ENCODE peak calls at places on chromosome 1, in five cellular contexts. V is CD8-positive, alpha-beta memory T cell; Q is Daoy; N is activated CD8-positive, alpha-beta memory T cell treated with anti-CD3 and anti-CD28 coated beads, Interleukin-2, amount 50 U/mL, for 48 hours; Z is iris pigment epithelial cell. H is an unnamed sample.

GRCh38 chr1:114510235-114511047 is 562 bp downstream of the TRIM33 start:
- DNase-seq in V (peak; percentile 31), Q (peak; percentile 68), N (peak; percentile 69), Z (peak; percentile 39), H (peak; percentile 43)

GRCh38 chr1:166910396-166910994 is 34.4 kb upstream of the TADA1 start:
- DNase-seq in V (peak; percentile 63), Q (peak; percentile 94), N (peak; percentile 63), Z (peak; percentile 87), H (peak; percentile 79)

GRCh38 chr1:58908539-58909161 is 124.8 kb upstream of the JUN start:
- DNase-seq in V (no peak), Q (no peak), N (no peak), Z (no peak), H (no peak)

GRCh38 chr1:197320991-197321531 is 53.0 kb downstream of the CRB1 start:
- DNase-seq in V (no peak), Q (peak; percentile 25), N (no peak), Z (no peak), H (no peak)

GRCh38 chr1:87968259-87968955 is 639.7 kb downstream of the LMO4 start:
- DNase-seq in V (no peak), Q (peak; percentile 81), N (no peak), Z (peak; percentile 73), H (no peak)

GRCh38 chr1:231836227-231836893 is 209.8 kb downstream of the DISC1 start:
- DNase-seq in V (no peak), Q (no peak), N (no peak), Z (no peak), H (no peak)

GRCh38 chr1:17755120-17755519 is at the start of gene ACTL8:
- DNase-seq in V (no peak), Q (no peak), N (peak; percentile 54), Z (no peak), H (no peak)

GRCh38 chr1:29855761-29856160 is 619.4 kb downstream of the PTPRU start:
- DNase-seq in V (no peak), Q (peak; percentile 45), N (no peak), Z (no peak), H (no peak)

GRCh38 chr1:61125263-61125662 is 42.9 kb downstream of the NFIA start:
- DNase-seq in V (no peak), Q (no peak), N (no peak), Z (no peak), H (no peak)

GRCh38 chr1:200670215-200671118 is 760 bp upstream of the DDX59 start:
- DNase-seq in V (no peak), Q (peak; percentile 77), N (no peak), Z (peak; percentile 80), H (no peak)

GRCh38 chr1:10730985-10731384 is 65.5 kb downstream of the CASZ1 start:
- DNase-seq in V (no peak), Q (peak; percentile 81), N (no peak), Z (peak; percentile 94), H (no peak)

GRCh38 chr1:14912831-14913230 is 240.7 kb upstream of the TMEM51 start:
- DNase-seq in V (no peak), Q (no peak), N (no peak), Z (no peak), H (no peak)

GRCh38 chr1:77030401-77031100 is 163.3 kb downstream of the ST6GALNAC5 start:
- DNase-seq in V (no peak), Q (no peak), N (no peak), Z (peak; percentile 45), H (no peak)

GRCh38 chr1:41850029-41850428 is 68.7 kb downstream of the HIVEP3 start:
- DNase-seq in V (no peak), Q (peak; percentile 53), N (no peak), Z (no peak), H (no peak)

GRCh38 chr1:115426990-115427389 is 88.9 kb upstream of the NGF start:
- DNase-seq in V (no peak), Q (no peak), N (no peak), Z (no peak), H (no peak)

GRCh38 chr1:77282866-77283539 is 1.2 kb downstream of the AK5 start:
- DNase-seq in V (no peak), Q (peak; percentile 22), N (peak; percentile 58), Z (peak; percentile 4), H (no peak)

GRCh38 chr1:207808322-207808705 is 56.5 kb downstream of the CD46 start:
- DNase-seq in V (no peak), Q (no peak), N (no peak), Z (no peak), H (no peak)

GRCh38 chr1:177948336-177948972 is 21.4 kb downstream of the SEC16B start:
- DNase-seq in V (no peak), Q (peak; percentile 62), N (no peak), Z (peak; percentile 70), H (peak; percentile 21)